ENCODE peak calls at places on chromosome 14, in five cellular contexts. Q is NCI-H510A; L is LoVo; O is stimulated activated CD8-positive, alpha-beta memory T cell treated with anti-CD3 and anti-CD28 coated beads, Interleukin-12 subunit alpha, Interleukin-12 subunit beta, amount 100 ng/mL, for 4 hours; U is fibroblast of lung. K is an unnamed sample.

GRCh38 chr14:22537436-22538310 is 51.4 kb downstream of the DAD1 start:
- DNase-seq in L (no peak), U (no peak), O (no peak), Q (no peak), K (no peak)

GRCh38 chr14:37697489-37698121 is 102.2 kb downstream of the TTC6 start:
- DNase-seq in Q (no peak), O (no peak), L (peak), U (peak), K (no peak)

GRCh38 chr14:100534528-100535286 is 52.5 kb downstream of the BEGAIN start:
- DNase-seq in L (no peak), U (no peak), Q (no peak), O (no peak), K (no peak)

GRCh38 chr14:20681348-20682126 is 2.8 kb upstream of the RNASE4 start:
- DNase-seq in U (peak), L (peak), Q (no peak), O (peak), K (peak)

GRCh38 chr14:83217492-83217891 is 1683.8 kb upstream of the SEL1L start:
- DNase-seq in U (peak), L (no peak), O (no peak), Q (no peak), K (no peak)

GRCh38 chr14:59707778-59708635 is 131.4 kb upstream of the CCDC175 start:
- DNase-seq in L (no peak), Q (no peak), O (no peak), U (peak), K (no peak)

GRCh38 chr14:66490143-66491111 is 4.3 kb downstream of the CCDC196 start:
- DNase-seq in L (no peak), O (no peak), U (no peak), Q (no peak), K (no peak)

GRCh38 chr14:92475451-92476187 is 38.0 kb upstream of the RIN3 start:
- DNase-seq in O (no peak), U (no peak), Q (no peak), L (no peak), K (no peak)

GRCh38 chr14:77099425-77100167 is 1.5 kb downstream of the CIPC start:
- DNase-seq in L (peak), Q (no peak), O (no peak), U (peak), K (no peak)

GRCh38 chr14:63483315-63483714 is 59.9 kb downstream of the PPP2R5E start:
- DNase-seq in U (no peak), L (no peak), Q (no peak), O (no peak), K (no peak)

GRCh38 chr14:44446965-44447364 is 60.1 kb downstream of the FSCB start:
- DNase-seq in L (no peak), Q (no peak), O (no peak), U (no peak), K (no peak)

GRCh38 chr14:20623798-20624197 is 17.7 kb downstream of the OR6S1 start:
- DNase-seq in U (no peak), L (no peak), O (no peak), Q (no peak), K (no peak)

GRCh38 chr14:103697196-103697595 is 18.1 kb downstream of the XRCC3 start:
- DNase-seq in Q (no peak), L (no peak), O (no peak), U (no peak), K (no peak)

GRCh38 chr14:51511265-51511664 is 140.4 kb upstream of the FRMD6 start:
- DNase-seq in O (no peak), L (no peak), Q (no peak), U (no peak), K (no peak)

GRCh38 chr14:69351385-69351784 is 46.7 kb downstream of the ERH start:
- DNase-seq in U (no peak), L (no peak), Q (no peak), O (no peak), K (no peak)

GRCh38 chr14:81400202-81400678 is at the start of gene STON2:
- DNase-seq in L (peak), U (peak), Q (peak), O (no peak), K (no peak)

GRCh38 chr14:63512861-63513260 is 30.3 kb downstream of the PPP2R5E start:
- DNase-seq in U (no peak), O (no peak), L (no peak), Q (no peak), K (no peak)

GRCh38 chr14:92959189-92959531 is 36.2 kb downstream of the CHGA start:
- DNase-seq in Q (peak), U (no peak), L (no peak), O (no peak), K (no peak)

GRCh38 chr14:104738375-104739019 is 14.4 kb upstream of the SIVA1 start:
- DNase-seq in O (no peak), L (no peak), U (no peak), Q (no peak), K (no peak)

GRCh38 chr14:100285021-100285912 is 21.0 kb downstream of the SLC25A29 start:
- DNase-seq in O (peak), U (peak), L (peak), Q (peak), K (peak)

GRCh38 chr14:99213101-99213500 is 58.9 kb downstream of the BCL11B start:
- DNase-seq in U (peak), O (no peak), L (no peak), Q (no peak), K (no peak)

GRCh38 chr14:87805315-87805723 is 187.7 kb downstream of the GALC start:
- DNase-seq in O (no peak), L (peak), Q (no peak), U (peak), K (peak)

GRCh38 chr14:100880271-100881101 is 23.0 kb downstream of the RTL1 start:
- DNase-seq in Q (no peak), O (no peak), L (no peak), U (no peak), K (no peak)

GRCh38 chr14:59325906-59326305 is 137.4 kb downstream of the DAAM1 start:
- DNase-seq in O (no peak), L (no peak), Q (no peak), U (peak), K (no peak)

GRCh38 chr14:102323102-102323501 is 3.6 kb downstream of the ZNF839 start:
- DNase-seq in U (peak), L (peak), O (no peak), Q (no peak), K (no peak)

GRCh38 chr14:36223558-36223957 is 47.0 kb upstream of the PTCSC3 start:
- DNase-seq in Q (no peak), O (no peak), L (no peak), U (no peak), K (no peak)

GRCh38 chr14:91693342-91693741 is 38.5 kb downstream of the CATSPERB start:
- DNase-seq in O (no peak), U (no peak), L (peak), Q (no peak), K (no peak)

GRCh38 chr14:73662439-73663056 is 17.8 kb downstream of the DNAL1 start:
- DNase-seq in U (peak), Q (no peak), L (peak), O (no peak), K (no peak)

GRCh38 chr14:90518941-90519256 is 122.1 kb downstream of the CALM1 start:
- DNase-seq in U (no peak), Q (no peak), L (peak), O (peak), K (peak)

GRCh38 chr14:100341301-100342031 is 18.3 kb downstream of the SLC25A47 start:
- DNase-seq in U (peak), Q (peak), O (no peak), L (no peak), K (no peak)

GRCh38 chr14:30874999-30875787 is 834 bp downstream of the COCH start:
- DNase-seq in L (no peak), Q (no peak), U (no peak), O (no peak), K (no peak)

GRCh38 chr14:105876829-105877228 is 350.4 kb downstream of the TMEM121 start:
- DNase-seq in Q (no peak), U (no peak), L (no peak), O (no peak), K (no peak)

GRCh38 chr14:73173092-73173735 is 36.9 kb downstream of the PSEN1 start:
- DNase-seq in U (peak), L (peak), O (no peak), Q (no peak), K (no peak)